ENCODE peak calls at places on chromosomes 2 and 18, in six cellular contexts. K is ovary, G is fibroblast of lung, S is mesendoderm, O is right cardiac atrium, Y is lower leg skin. Z is an unnamed sample.

GRCh38 chr18:76602169-76602568 is 107.1 kb upstream of the ZNF516 start:
- DNase-seq in K (no peak), G (no peak), S (no peak), O (no peak), Y (no peak), Z (peak)

GRCh38 chr18:78293940-78294401 is 685.6 kb upstream of the SALL3 start:
- DNase-seq in K (no peak), G (no peak), S (peak), O (no peak), Y (no peak), Z (peak)

GRCh38 chr2:131093066-131093842 is at the start of gene FAM168B:
- DNase-seq in K (peak), G (peak), S (peak), O (peak), Y (peak), Z (peak)

GRCh38 chr18:46148810-46149209 is 44.6 kb downstream of the HAUS1 start:
- DNase-seq in K (peak), G (peak), S (peak), O (no peak), Y (no peak), Z (peak)

GRCh38 chr2:98505991-98506664 is 61.5 kb downstream of the INPP4A start:
- DNase-seq in K (no peak), G (no peak), S (no peak), O (no peak), Y (no peak), Z (no peak)

GRCh38 chr18:61334951-61335736 is 1.9 kb downstream of the CDH20 start:
- DNase-seq in K (no peak), G (no peak), S (no peak), O (no peak), Y (no peak), Z (no peak)

GRCh38 chr2:202251494-202251893 is 13.1 kb upstream of the SUMO1 start:
- DNase-seq in K (no peak), G (no peak), S (no peak), O (no peak), Y (no peak), Z (no peak)

GRCh38 chr2:239232195-239232578 is 168.6 kb downstream of the HDAC4 start:
- DNase-seq in K (no peak), G (no peak), S (no peak), O (no peak), Y (peak), Z (no peak)

GRCh38 chr2:112259509-112260294 is 4.9 kb upstream of the ZC3H8 start:
- DNase-seq in K (peak), G (peak), S (peak), O (peak), Y (peak), Z (peak)

GRCh38 chr2:209619782-209620181 is 151.8 kb upstream of the UNC80 start:
- DNase-seq in K (no peak), G (no peak), S (no peak), O (no peak), Y (no peak), Z (no peak)

GRCh38 chr2:60347781-60348180 is 205.7 kb downstream of the BCL11A start:
- DNase-seq in K (no peak), G (no peak), S (peak), O (no peak), Y (no peak), Z (peak)

GRCh38 chr18:13647761-13648160 is 78.6 kb downstream of the FAM210A start:
- DNase-seq in K (no peak), G (no peak), S (no peak), O (no peak), Y (peak), Z (peak)

GRCh38 chr18:39871976-39872375 is 2083.1 kb upstream of the PIK3C3 start:
- DNase-seq in K (no peak), G (peak), S (no peak), O (no peak), Y (no peak), Z (no peak)

GRCh38 chr2:15300645-15301573 is 260.2 kb downstream of the NBAS start:
- DNase-seq in K (no peak), G (no peak), S (no peak), O (no peak), Y (no peak), Z (no peak)

GRCh38 chr18:24398515-24398914 is 891 bp upstream of the OSBPL1A start:
- DNase-seq in K (no peak), G (peak), S (peak), O (no peak), Y (peak), Z (peak)

GRCh38 chr2:102891261-102891660 is 129.4 kb downstream of the TMEM182 start:
- DNase-seq in K (no peak), G (peak), S (no peak), O (no peak), Y (no peak), Z (no peak)

GRCh38 chr2:234026111-234026510 is 24.4 kb upstream of the SPP2 start:
- DNase-seq in K (no peak), G (peak), S (no peak), O (no peak), Y (no peak), Z (no peak)

GRCh38 chr2:26002617-26003310 is 20.5 kb upstream of the KIF3C start:
- DNase-seq in K (no peak), G (no peak), S (no peak), O (no peak), Y (peak), Z (no peak)

DNA sequence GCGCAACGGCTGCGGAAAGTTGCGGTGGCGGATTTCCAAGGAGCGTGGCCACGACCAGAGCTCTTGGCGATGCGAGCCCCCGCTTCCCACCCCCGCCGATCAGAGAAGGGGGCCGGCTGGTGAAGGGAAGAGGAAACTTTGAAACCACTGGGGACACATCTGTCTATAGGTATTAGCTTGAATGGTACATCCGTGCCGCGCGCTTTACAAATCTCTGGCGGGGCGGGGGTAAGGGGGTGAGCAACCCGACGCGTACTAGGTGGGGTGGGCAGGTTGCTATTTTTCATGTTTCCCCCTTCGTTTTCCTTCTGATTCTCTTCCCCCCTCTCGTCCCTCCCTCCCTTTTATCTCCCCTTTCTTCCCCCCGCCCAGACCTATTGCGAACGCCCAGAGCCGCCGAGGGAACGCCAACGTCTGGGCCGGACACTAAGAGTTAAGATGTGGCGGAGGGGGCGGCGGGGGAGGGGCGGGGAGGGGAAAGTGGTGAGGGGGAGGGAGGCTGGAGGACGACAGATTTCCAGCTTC is 452 bp upstream of the POU3F3 start:
- DNase-seq in K (no peak), G (no peak), S (no peak), O (peak), Y (no peak), Z (no peak)
- H3K4me3 ChIP-seq in K (peak), G (no peak), S (peak), O (peak), Y (peak), Z (peak)

DNA sequence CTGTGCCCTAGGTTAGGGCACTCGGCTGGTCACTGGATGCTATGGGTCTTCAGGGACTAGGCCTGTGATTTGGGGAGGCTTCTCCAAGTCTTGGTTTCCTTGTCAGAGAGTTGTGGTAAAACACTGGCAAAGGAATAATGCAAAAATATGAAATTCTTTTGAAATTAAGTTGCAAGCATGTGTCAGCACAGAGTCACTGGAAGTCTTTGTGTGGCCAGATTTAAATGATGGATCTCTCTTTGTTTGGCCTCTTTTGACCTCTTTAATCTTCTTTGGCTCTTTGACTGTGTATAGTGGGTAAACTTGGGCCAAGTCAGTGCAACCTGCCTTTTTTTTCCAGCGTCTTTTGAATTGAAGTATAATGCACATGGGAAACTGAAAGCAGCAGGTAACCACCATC is 12.1 kb downstream of the HK2 start:
- DNase-seq in K (no peak), G (peak), S (no peak), O (no peak), Y (no peak), Z (no peak)
- H3K4me3 ChIP-seq in K (no peak), G (no peak), S (no peak), O (no peak), Y (no peak), Z (no peak)

DNA sequence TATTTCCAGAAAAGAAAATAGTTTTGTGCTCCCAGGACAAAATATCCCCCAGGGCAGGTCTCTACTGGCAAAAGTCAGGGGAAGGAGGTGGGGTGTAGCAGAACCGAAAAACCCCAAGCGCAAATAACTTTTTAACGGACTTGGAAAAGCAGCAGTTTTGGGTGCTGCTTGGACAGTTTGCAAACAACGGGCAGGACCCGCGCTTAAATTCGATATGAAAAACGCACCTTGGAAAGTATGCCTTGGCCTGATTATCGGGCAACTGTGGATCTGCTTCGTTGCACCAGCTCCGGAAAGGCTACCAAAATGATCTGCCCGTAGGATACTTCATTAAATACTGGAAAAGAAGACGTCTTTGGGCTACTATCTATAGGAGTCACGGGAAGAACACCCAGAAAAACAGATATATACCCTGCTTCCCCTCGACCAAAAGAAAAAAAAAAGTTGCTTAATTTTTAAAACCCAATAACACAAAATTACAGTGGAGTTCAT is 2.9 kb upstream of the KCTD1 start:
- DNase-seq in K (no peak), G (no peak), S (no peak), O (no peak), Y (no peak), Z (no peak)
- H3K4me3 ChIP-seq in K (peak), G (no peak), S (no peak), O (peak), Y (no peak), Z (peak)

GRCh38 chr2:52128081-52128480 is 1096.1 kb upstream of the NRXN1 start:
- DNase-seq in K (no peak), G (no peak), S (no peak), O (no peak), Y (no peak), Z (no peak)
- H3K4me3 ChIP-seq in K (no peak), G (no peak), S (no peak), O (no peak), Y (no peak), Z (no peak)

GRCh38 chr2:150487537-150488429 is at the start of gene RND3:
- DNase-seq in K (peak), G (peak), S (peak), O (peak), Y (peak), Z (peak)
- H3K4me3 ChIP-seq in K (peak), G (peak), S (peak), O (peak), Y (peak), Z (peak)

GRCh38 chr2:108620656-108621055 is 86.4 kb downstream of the LIMS1 start:
- DNase-seq in K (no peak), G (no peak), S (no peak), O (no peak), Y (no peak), Z (no peak)
- H3K4me3 ChIP-seq in K (no peak), G (no peak), S (no peak), O (no peak), Y (no peak), Z (peak)

GRCh38 chr2:63059434-63060078 is 8.9 kb downstream of the OTX1 start:
- DNase-seq in K (no peak), G (no peak), S (peak), O (no peak), Y (no peak), Z (peak)

GRCh38 chr2:63057249-63058148 is 6.9 kb downstream of the OTX1 start:
- DNase-seq in K (no peak), G (no peak), S (peak), O (no peak), Y (no peak), Z (peak)

GRCh38 chr2:63058742-63059433 is 8.3 kb downstream of the OTX1 start:
- DNase-seq in K (no peak), G (no peak), S (peak), O (no peak), Y (no peak), Z (peak)

GRCh38 chr2:63056309-63057065 is 5.9 kb downstream of the OTX1 start:
- DNase-seq in K (no peak), G (no peak), S (peak), O (no peak), Y (peak), Z (peak)

GRCh38 chr2:63058149-63058741 is 7.6 kb downstream of the OTX1 start:
- DNase-seq in K (no peak), G (no peak), S (peak), O (no peak), Y (no peak), Z (peak)
- H3K4me3 ChIP-seq in K (no peak), G (no peak), S (no peak), O (no peak), Y (no peak), Z (no peak)